ENCODE peak calls at places on chromosomes 12 and 14, in eight cellular contexts. P is BE2C, G is astrocyte, A is upper lobe of right lung, V is PC-3, U is ovary, S is tibial artery, B is mammary epithelial cell. I is an unnamed sample.

GRCh38 chr14:96065661-96066459 is 26.7 kb downstream of the C14orf132 start:
- DNase-seq in A (peak; percentile 25), G (no peak), S (no peak), P (peak; percentile 58), U (no peak), V (no peak), B (no peak), I (no peak)

GRCh38 chr12:93358821-93359220 is 18.9 kb upstream of the NUDT4 start:
- DNase-seq in V (no peak), B (no peak), G (no peak), S (no peak), P (no peak), U (no peak), A (no peak), I (no peak)

GRCh38 chr12:100675432-100675831 is 101.9 kb downstream of the GAS2L3 start:
- DNase-seq in P (peak; percentile 82), B (peak; percentile 40), G (peak; percentile 34), S (peak; percentile 44), V (peak; percentile 77), U (no peak), A (no peak), I (no peak)

GRCh38 chr12:11067514-11067913 is 5.4 kb upstream of the TAS2R46 start:
- DNase-seq in A (no peak), P (peak; percentile 8), U (no peak), S (no peak), G (peak; percentile 45), V (no peak), B (peak; percentile 17), I (no peak)

GRCh38 chr12:45612044-45612794 is 117.3 kb upstream of the ARID2 start:
- DNase-seq in U (no peak), B (peak; percentile 16), A (no peak), S (no peak), P (no peak), G (peak; percentile 12), V (peak; percentile 39), I (no peak)

GRCh38 chr14:92754956-92755355 is 6.5 kb upstream of the LGMN start:
- DNase-seq in P (no peak), G (no peak), B (no peak), A (no peak), V (no peak), U (no peak), S (no peak), I (no peak)

GRCh38 chr12:100128509-100128908 is 14.2 kb downstream of the BLTP3B start:
- DNase-seq in V (peak; percentile 54), B (peak; percentile 65), S (peak; percentile 58), U (no peak), P (peak; percentile 32), G (peak; percentile 37), A (no peak), I (no peak)

GRCh38 chr12:49659753-49660152 is 36.4 kb downstream of the PRPF40B start:
- DNase-seq in A (no peak), B (no peak), P (no peak), V (no peak), U (no peak), G (no peak), S (no peak), I (no peak)

GRCh38 chr12:94761559-94761958 is 111.2 kb upstream of the TMCC3 start:
- DNase-seq in U (no peak), B (peak; percentile 94), G (peak; percentile 90), A (no peak), S (no peak), P (no peak), V (peak; percentile 96), I (no peak)

GRCh38 chr12:52792185-52793029 is 3.5 kb downstream of the KRT3 start:
- DNase-seq in G (no peak), P (no peak), A (peak; percentile 13), U (no peak), B (no peak), S (no peak), V (no peak), I (no peak)

GRCh38 chr12:89370411-89370810 is 18.1 kb upstream of the DUSP6 start:
- DNase-seq in B (no peak), U (no peak), S (no peak), A (no peak), G (no peak), V (no peak), P (no peak), I (no peak)

GRCh38 chr12:34294671-34295365 is 272.5 kb downstream of the ALG10 start:
- DNase-seq in B (no peak), G (no peak), A (no peak), V (no peak), S (peak; percentile 10), U (no peak), P (peak; percentile 1), I (no peak)

GRCh38 chr14:67491741-67492504 is 3.4 kb upstream of the TMEM229B start:
- DNase-seq in B (no peak), G (no peak), A (no peak), S (no peak), P (peak; percentile 61), U (no peak), V (no peak), I (no peak)

GRCh38 chr14:75568791-75569190 is 9.6 kb upstream of the FLVCR2 start:
- DNase-seq in B (no peak), S (no peak), A (no peak), G (no peak), U (no peak), V (no peak), P (no peak), I (no peak)

GRCh38 chr14:88933203-88933602 is 108.8 kb downstream of the TTC8 start:
- DNase-seq in A (no peak), G (peak; percentile 3), B (no peak), P (no peak), S (no peak), U (no peak), V (no peak), I (no peak)

GRCh38 chr12:80825506-80825905 is 108.8 kb downstream of the MYF5 start:
- DNase-seq in B (no peak), A (no peak), P (no peak), G (no peak), V (no peak), U (no peak), S (no peak), I (no peak)

GRCh38 chr12:57844725-57845477 is 1.6 kb downstream of the CTDSP2 start:
- DNase-seq in P (peak; percentile 64), U (peak; percentile 81), V (peak; percentile 43), B (peak; percentile 67), A (peak; percentile 80), G (peak; percentile 61), S (peak; percentile 92), I (no peak)

GRCh38 chr12:990649-991349 is at the start of gene ERC1:
- DNase-seq in P (peak; percentile 93), B (peak; percentile 85), V (peak; percentile 73), G (peak; percentile 86), U (peak; percentile 92), A (peak; percentile 94), S (peak; percentile 82), I (peak; percentile 29)

GRCh38 chr12:990308-990648 is 745 bp upstream of the ERC1 start:
- DNase-seq in V (peak; percentile 41), P (peak; percentile 69), S (peak; percentile 49), G (peak; percentile 62), B (peak; percentile 62), A (peak; percentile 90), U (peak; percentile 81), I (no peak)

GRCh38 chr12:989751-990278 is 1.2 kb upstream of the ERC1 start:
- DNase-seq in V (peak; percentile 56), B (peak; percentile 55), S (peak; percentile 36), G (peak; percentile 72), P (peak; percentile 47), U (peak; percentile 33), A (no peak), I (no peak)

GRCh38 chr12:989051-989450 is 2.0 kb upstream of the ERC1 start:
- DNase-seq in P (no peak), B (no peak), V (no peak), G (no peak), U (no peak), A (no peak), S (no peak), I (no peak)

DNA sequence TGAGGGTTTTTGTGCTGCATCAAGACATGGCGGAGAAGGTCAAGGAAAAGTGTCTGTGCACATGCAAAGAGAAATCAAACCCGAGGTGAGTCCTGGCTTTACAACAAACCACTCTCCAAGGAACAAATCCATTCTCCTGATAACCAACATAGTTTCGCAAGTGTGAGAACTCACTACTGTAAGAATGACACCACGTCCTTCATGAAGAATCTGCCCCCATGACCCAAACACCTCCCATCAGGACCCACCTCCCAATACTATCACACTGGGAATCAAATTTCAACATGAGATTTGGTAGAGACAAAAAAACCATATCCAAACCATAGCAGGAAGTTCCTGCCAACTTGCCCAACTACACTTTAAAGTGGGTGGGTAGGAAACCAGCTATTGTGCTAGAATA is 2.4 kb upstream of the ERC1 start:
- DNase-seq in P (no peak), S (no peak), A (no peak), V (no peak), G (no peak), U (no peak), B (no peak), I (no peak)
- H3K4me3 ChIP-seq in P (no peak overlapping the region), S (peak overlapping the region; percentile 98), A (no peak overlapping the region), V (no peak overlapping the region), G (no peak overlapping the region), U (no peak overlapping the region), B (no peak overlapping the region), I (peak overlapping the region; percentile 12)

GRCh38 chr12:133063556-133063955 is 17.2 kb upstream of the ZNF140 start:
- DNase-seq in P (no peak), G (no peak), A (no peak), B (no peak), S (no peak), U (no peak), V (no peak), I (no peak)
- H3K9me3 ChIP-seq in P (peaks cover 22% of the 10 kb centered on the region), G (peaks cover 75% of the 10 kb centered on the region), A (peaks cover 94% of the 10 kb centered on the region), B (peaks cover 76% of the 10 kb centered on the region), S (peaks cover 100% of the 10 kb centered on the region), U (peaks cover 29% of the 10 kb centered on the region), V (peaks cover 72% of the 10 kb centered on the region), I (peaks cover 98% of the 10 kb centered on the region)

GRCh38 chr12:122336015-122336946 is 70.0 kb upstream of the VPS33A start:
- DNase-seq in A (no peak), S (no peak), V (peak; percentile 36), P (peak; percentile 52), B (no peak), U (no peak), G (no peak), I (no peak)
- TF ChIP-seq CTCF in A (peak; percentile 64), S (peak; percentile 43), V (peak; percentile 95), P (peak; percentile 76), B (peak; percentile 88), U (no peak), G (peak; percentile 71), I (peak; percentile 62)

GRCh38 chr14:28785096-28785952 is 18.7 kb downstream of the FOXG1 start:
- DNase-seq in G (no peak), P (no peak), A (no peak), B (no peak), V (no peak), S (no peak), U (no peak), I (no peak)
- H3K4me3 ChIP-seq in G (peak overlapping the region; percentile 64), P (peak overlapping the region; percentile 19), A (peak overlapping the region; percentile 4), B (peak overlapping the region; percentile 19), V (no peak overlapping the region), S (peak overlapping the region; percentile 39), U (no peak overlapping the region), I (no peak overlapping the region)

I was measured in esophagus squamous epithelium.